ENCODE peak calls at places on chromosome 2, in four cellular contexts. One of them, this sample, is unnamed. For H3K4me1, the result is how much of the 10 kb centered on the place peaks cover.

GRCh38 chr2:191167766-191168165 is 17.0 kb upstream of the STAT4 start:
- DNase-seq in effector memory CD4-positive, alpha-beta T cell: no peak
- DNase-seq in aorta: no peak
- DNase-seq in mesenchymal stem cell: peak
- DNase-seq in this sample: no peak

GRCh38 chr2:152440049-152440448 is 105.1 kb downstream of the FMNL2 start:
- DNase-seq in mesenchymal stem cell: no peak
- DNase-seq in aorta: no peak
- DNase-seq in effector memory CD4-positive, alpha-beta T cell: no peak
- DNase-seq in this sample: no peak

GRCh38 chr2:217868911-217869334 is 133.9 kb downstream of the TNS1 start:
- DNase-seq in effector memory CD4-positive, alpha-beta T cell: no peak
- DNase-seq in aorta: peak
- DNase-seq in mesenchymal stem cell: peak
- DNase-seq in this sample: no peak

GRCh38 chr2:152376385-152376784 is 41.4 kb downstream of the FMNL2 start:
- DNase-seq in mesenchymal stem cell: no peak
- DNase-seq in aorta: no peak
- DNase-seq in effector memory CD4-positive, alpha-beta T cell: no peak
- DNase-seq in this sample: no peak

GRCh38 chr2:195338856-195339255 is 318.2 kb upstream of the SLC39A10 start:
- DNase-seq in mesenchymal stem cell: no peak
- DNase-seq in aorta: no peak
- DNase-seq in effector memory CD4-positive, alpha-beta T cell: no peak
- DNase-seq in this sample: no peak

GRCh38 chr2:27147935-27148334 is 869 bp upstream of the TCF23 start:
- DNase-seq in mesenchymal stem cell: no peak
- DNase-seq in effector memory CD4-positive, alpha-beta T cell: no peak
- DNase-seq in aorta: peak
- DNase-seq in this sample: no peak

GRCh38 chr2:9897331-9897737 is 54.1 kb downstream of the TAF1B start:
- DNase-seq in effector memory CD4-positive, alpha-beta T cell: no peak
- DNase-seq in aorta: peak
- DNase-seq in mesenchymal stem cell: peak
- DNase-seq in this sample: peak

GRCh38 chr2:120924924-120925323 is 189.3 kb downstream of the GLI2 start:
- DNase-seq in effector memory CD4-positive, alpha-beta T cell: no peak
- DNase-seq in mesenchymal stem cell: no peak
- DNase-seq in aorta: no peak
- DNase-seq in this sample: no peak

GRCh38 chr2:31294230-31294629 is 60.3 kb downstream of the EHD3 start:
- DNase-seq in effector memory CD4-positive, alpha-beta T cell: no peak
- DNase-seq in aorta: no peak
- DNase-seq in mesenchymal stem cell: no peak
- DNase-seq in this sample: no peak

GRCh38 chr2:96239091-96239490 is 26.7 kb downstream of the TMEM127 start:
- DNase-seq in effector memory CD4-positive, alpha-beta T cell: no peak
- DNase-seq in aorta: no peak
- DNase-seq in mesenchymal stem cell: no peak
- DNase-seq in this sample: no peak

GRCh38 chr2:64655873-64656272 is 2.2 kb upstream of the SERTAD2 start:
- DNase-seq in aorta: no peak
- DNase-seq in effector memory CD4-positive, alpha-beta T cell: no peak
- DNase-seq in mesenchymal stem cell: no peak
- DNase-seq in this sample: no peak

GRCh38 chr2:123696799-123697410 is 328.2 kb upstream of the CNTNAP5 start:
- DNase-seq in aorta: no peak
- DNase-seq in mesenchymal stem cell: no peak
- DNase-seq in effector memory CD4-positive, alpha-beta T cell: no peak
- DNase-seq in this sample: no peak

GRCh38 chr2:17587469-17587868 is 47.0 kb downstream of the VSNL1 start:
- DNase-seq in aorta: no peak
- DNase-seq in effector memory CD4-positive, alpha-beta T cell: no peak
- DNase-seq in mesenchymal stem cell: no peak
- DNase-seq in this sample: no peak

GRCh38 chr2:62831729-62832128 is 126.2 kb downstream of the EHBP1 start:
- DNase-seq in aorta: no peak
- DNase-seq in effector memory CD4-positive, alpha-beta T cell: no peak
- DNase-seq in mesenchymal stem cell: no peak
- DNase-seq in this sample: no peak

GRCh38 chr2:217905395-217905794 is 97.4 kb downstream of the TNS1 start:
- DNase-seq in aorta: no peak
- DNase-seq in effector memory CD4-positive, alpha-beta T cell: no peak
- DNase-seq in mesenchymal stem cell: no peak
- DNase-seq in this sample: no peak

GRCh38 chr2:3222636-3223035 is 155.0 kb downstream of the EIPR1 start:
- DNase-seq in mesenchymal stem cell: no peak
- DNase-seq in aorta: no peak
- DNase-seq in effector memory CD4-positive, alpha-beta T cell: peak
- DNase-seq in this sample: no peak

GRCh38 chr2:42102606-42103450 is 55.0 kb downstream of the PKDCC start:
- DNase-seq in effector memory CD4-positive, alpha-beta T cell: no peak
- DNase-seq in aorta: peak
- DNase-seq in mesenchymal stem cell: no peak
- DNase-seq in this sample: peak

DNA sequence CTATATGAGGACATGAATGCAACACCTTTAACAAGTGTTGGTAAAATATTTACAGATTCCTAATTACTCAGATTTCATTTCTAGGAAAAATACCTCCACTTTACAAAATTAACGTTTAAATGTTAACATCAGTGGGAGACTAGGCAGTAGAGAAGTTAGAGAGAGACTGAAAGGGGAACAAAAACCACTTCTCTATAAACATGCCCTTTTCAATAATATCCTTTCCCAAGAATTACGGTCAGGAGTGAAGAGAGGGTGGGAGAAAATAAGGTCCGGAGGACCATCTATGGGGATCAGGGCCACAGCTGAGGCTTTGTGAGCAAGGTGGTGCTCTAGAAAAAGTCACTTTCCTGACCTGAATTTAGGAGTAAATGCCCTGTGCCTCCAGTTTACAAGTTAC is 65.3 kb upstream of the WIPF1 start:
- DNase-seq in effector memory CD4-positive, alpha-beta T cell: no peak
- DNase-seq in aorta: no peak
- DNase-seq in mesenchymal stem cell: no peak
- DNase-seq in this sample: no peak
- H3K4me1 ChIP-seq in effector memory CD4-positive, alpha-beta T cell: under half
- H3K4me1 ChIP-seq in aorta: under half
- H3K4me1 ChIP-seq in mesenchymal stem cell: under half
- H3K4me1 ChIP-seq in this sample: under half

GRCh38 chr2:171583566-171583965 is 61.3 kb downstream of the CYBRD1 start:
- DNase-seq in aorta: no peak
- DNase-seq in mesenchymal stem cell: no peak
- DNase-seq in effector memory CD4-positive, alpha-beta T cell: no peak
- DNase-seq in this sample: no peak
- H3K4me1 ChIP-seq in aorta: under half
- H3K4me1 ChIP-seq in mesenchymal stem cell: under half
- H3K4me1 ChIP-seq in effector memory CD4-positive, alpha-beta T cell: under half
- H3K4me1 ChIP-seq in this sample: under half

GRCh38 chr2:143246815-143247744 is 117.9 kb downstream of the ARHGAP15 start:
- DNase-seq in mesenchymal stem cell: no peak
- DNase-seq in effector memory CD4-positive, alpha-beta T cell: no peak
- DNase-seq in aorta: no peak
- DNase-seq in this sample: no peak
- H3K4me1 ChIP-seq in mesenchymal stem cell: under half
- H3K4me1 ChIP-seq in effector memory CD4-positive, alpha-beta T cell: under half
- H3K4me1 ChIP-seq in aorta: under half
- H3K4me1 ChIP-seq in this sample: under half

DNA sequence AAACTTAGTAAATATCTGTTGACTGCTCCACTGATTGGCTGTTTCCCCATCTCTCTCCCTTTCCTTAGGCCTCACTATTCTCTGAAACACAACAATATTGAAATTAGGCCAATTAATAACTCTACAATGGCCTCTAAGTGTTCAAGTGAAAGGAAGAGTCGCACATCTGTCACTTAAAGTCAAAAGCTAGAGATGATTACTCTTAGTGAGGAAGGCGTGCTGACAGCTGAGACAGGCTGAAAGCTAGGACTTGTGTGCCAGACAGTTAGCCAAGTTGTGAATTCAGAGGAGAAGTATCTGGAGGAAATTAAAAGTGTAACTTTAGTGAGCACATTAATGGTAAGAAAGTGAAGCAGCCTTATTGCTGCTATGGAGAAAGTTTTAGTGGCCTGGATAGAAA is 48.4 kb downstream of the PLEK start:
- DNase-seq in effector memory CD4-positive, alpha-beta T cell: no peak
- DNase-seq in aorta: no peak
- DNase-seq in mesenchymal stem cell: no peak
- DNase-seq in this sample: no peak
- H3K4me1 ChIP-seq in effector memory CD4-positive, alpha-beta T cell: under half
- H3K4me1 ChIP-seq in aorta: under half
- H3K4me1 ChIP-seq in mesenchymal stem cell: under half
- H3K4me1 ChIP-seq in this sample: under half

DNA sequence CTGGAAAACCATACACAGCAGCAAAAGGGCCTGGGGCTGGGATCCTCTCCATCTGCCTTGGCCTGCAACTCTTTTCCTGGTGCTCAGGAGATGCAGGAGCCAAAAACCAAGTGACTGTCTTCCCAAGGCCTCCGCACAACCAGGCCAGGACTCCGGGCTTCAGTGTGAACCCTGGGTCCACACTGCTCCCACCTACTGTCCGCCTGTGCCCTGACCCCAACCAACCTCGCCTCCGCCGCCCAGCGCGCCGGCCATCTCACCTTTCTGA is 1.1 kb downstream of the FEV start:
- DNase-seq in aorta: no peak
- DNase-seq in effector memory CD4-positive, alpha-beta T cell: no peak
- DNase-seq in mesenchymal stem cell: no peak
- DNase-seq in this sample: no peak
- H3K4me1 ChIP-seq in aorta: under half
- H3K4me1 ChIP-seq in effector memory CD4-positive, alpha-beta T cell: under half
- H3K4me1 ChIP-seq in mesenchymal stem cell: under half
- H3K4me1 ChIP-seq in this sample: under half

GRCh38 chr2:200318940-200319435 is 12.5 kb downstream of the SPATS2L start:
- DNase-seq in mesenchymal stem cell: no peak
- DNase-seq in effector memory CD4-positive, alpha-beta T cell: no peak
- DNase-seq in aorta: no peak
- DNase-seq in this sample: no peak
- H3K4me1 ChIP-seq in mesenchymal stem cell: under half
- H3K4me1 ChIP-seq in effector memory CD4-positive, alpha-beta T cell: under half
- H3K4me1 ChIP-seq in aorta: under half
- H3K4me1 ChIP-seq in this sample: under half